ENCODE peak calls at places on chromosome 10, in eight cellular contexts. J is HCT116, W is K562, O is SK-N-SH, I is HepG2, C is A549, A is GM23338, K is GM12878. L is an unnamed sample.

GRCh38 chr10:82925547-82925946 is 1050.6 kb downstream of the NRG3 start:
- DNase-seq in J (no peak), W (no peak), O (no peak), I (no peak), C (no peak), A (no peak), K (no peak), L (no peak)

GRCh38 chr10:4825868-4826787 is at the start of gene AKR1E2:
- DNase-seq in J (peak; percentile 83), W (peak; percentile 87), O (peak; percentile 95), I (no peak), C (peak; percentile 98), A (peak; percentile 90), K (no peak), L (no peak)

GRCh38 chr10:49353895-49354566 is 41.9 kb downstream of the DRGX start:
- DNase-seq in J (no peak), W (no peak), O (no peak), I (no peak), C (no peak), A (no peak), K (no peak), L (no peak)

GRCh38 chr10:3783313-3783689 is 1.7 kb downstream of the KLF6 start:
- DNase-seq in J (no peak), W (no peak), O (peak; percentile 73), I (no peak), C (no peak), A (peak; percentile 69), K (peak; percentile 60), L (no peak)

GRCh38 chr10:51023611-51024010 is 50.7 kb upstream of the PRKG1 start:
- DNase-seq in J (no peak), W (no peak), O (no peak), I (no peak), C (no peak), A (no peak), K (no peak), L (no peak)

GRCh38 chr10:89392974-89393373 is 551 bp downstream of the IFIT1 start:
- DNase-seq in J (no peak), W (no peak), O (no peak), I (no peak), C (no peak), A (no peak), K (no peak), L (no peak)

GRCh38 chr10:30882281-30882680 is 149.4 kb downstream of the ZNF438 start:
- DNase-seq in J (no peak), W (no peak), O (no peak), I (no peak), C (no peak), A (no peak), K (no peak), L (no peak)

GRCh38 chr10:114334301-114334700 is 70.0 kb downstream of the AFAP1L2 start:
- DNase-seq in J (no peak), W (no peak), O (no peak), I (no peak), C (no peak), A (peak; percentile 12), K (no peak), L (no peak)

GRCh38 chr10:31368724-31369123 is 49.7 kb downstream of the ZEB1 start:
- DNase-seq in J (no peak), W (no peak), O (no peak), I (no peak), C (no peak), A (no peak), K (no peak), L (no peak)

GRCh38 chr10:2978111-2978510 is 89.2 kb upstream of the PFKP start:
- DNase-seq in J (peak; percentile 55), W (no peak), O (peak; percentile 64), I (peak; percentile 56), C (peak; percentile 62), A (peak; percentile 77), K (peak; percentile 32), L (peak; percentile 64)

GRCh38 chr10:91759581-91759986 is 38.6 kb upstream of the TNKS2 start:
- DNase-seq in J (no peak), W (no peak), O (no peak), I (no peak), C (no peak), A (no peak), K (no peak), L (no peak)

GRCh38 chr10:30782543-30783461 is 153.2 kb upstream of the LYZL2 start:
- DNase-seq in J (no peak), W (no peak), O (no peak), I (no peak), C (no peak), A (no peak), K (peak; percentile 35), L (no peak)

GRCh38 chr10:1546431-1547110 is 190.8 kb downstream of the ADARB2 start:
- DNase-seq in J (no peak), W (no peak), O (no peak), I (no peak), C (no peak), A (no peak), K (no peak), L (no peak)

GRCh38 chr10:92800122-92800521 is 48.2 kb upstream of the EXOC6 start:
- DNase-seq in J (no peak), W (no peak), O (no peak), I (no peak), C (no peak), A (no peak), K (no peak), L (no peak)

GRCh38 chr10:125084191-125085186 is 75.9 kb downstream of the CTBP2 start:
- DNase-seq in J (peak; percentile 85), W (no peak), O (peak; percentile 39), I (peak; percentile 12), C (peak; percentile 99), A (peak; percentile 68), K (no peak), L (peak; percentile 86)

DNA sequence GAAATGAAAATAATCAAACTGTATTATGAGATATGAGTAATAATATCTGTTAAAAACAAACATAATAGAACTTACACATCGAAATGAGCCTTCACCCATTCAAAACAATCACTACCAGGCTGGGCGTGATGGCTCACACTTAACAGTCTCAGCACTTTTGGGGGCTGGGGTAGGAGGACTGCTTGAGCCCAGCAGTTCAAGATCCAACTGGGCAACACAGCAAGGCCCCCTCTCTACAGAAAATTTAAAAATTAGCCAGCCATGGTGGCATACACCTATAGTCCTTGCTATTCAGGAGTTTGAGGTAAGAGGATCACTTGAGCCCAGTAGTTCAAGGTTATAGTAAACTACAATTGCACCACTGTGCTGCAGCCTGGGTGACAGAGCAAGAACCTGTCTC is 75.8 kb downstream of the NT5C2 start:
- DNase-seq in J (no peak), W (no peak), O (no peak), I (no peak), C (no peak), A (no peak), K (no peak), L (no peak)
- TF ChIP-seq REST in J (no peak), W (no peak), O (no peak), I (no peak), C (no peak), A (no peak), K (no peak), L (no peak)

DNA sequence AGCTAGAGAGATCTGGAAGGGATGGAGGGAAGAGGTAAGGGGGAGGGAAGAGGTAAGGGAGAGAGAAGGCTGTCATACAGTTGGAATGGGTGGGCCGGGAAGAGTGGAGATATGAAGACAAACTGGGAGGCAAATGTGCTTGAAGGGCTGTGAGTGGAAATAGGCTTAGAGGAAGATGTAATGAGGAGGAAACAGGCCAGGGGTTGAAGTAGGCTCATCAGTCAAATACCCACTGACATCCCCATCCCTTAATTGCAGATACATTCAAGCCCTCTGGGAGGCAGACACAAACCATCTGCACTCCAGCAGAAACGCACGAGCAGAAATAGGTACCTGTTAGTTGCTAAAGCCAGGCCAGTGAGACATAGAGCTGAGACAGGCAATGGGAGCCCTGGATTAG is 2.1 kb downstream of the SYNPO2L start:
- DNase-seq in J (no peak), W (peak; percentile 17), O (no peak), I (peak; percentile 61), C (peak; percentile 40), A (peak; percentile 40), K (no peak), L (peak; percentile 18)
- TF ChIP-seq CTCF in J (peak; percentile 26), W (peak; percentile 82), O (peak; percentile 28), I (peak; percentile 75), C (peak; percentile 26), A (peak; percentile 15), K (peak; percentile 62), L (no peak)

DNA sequence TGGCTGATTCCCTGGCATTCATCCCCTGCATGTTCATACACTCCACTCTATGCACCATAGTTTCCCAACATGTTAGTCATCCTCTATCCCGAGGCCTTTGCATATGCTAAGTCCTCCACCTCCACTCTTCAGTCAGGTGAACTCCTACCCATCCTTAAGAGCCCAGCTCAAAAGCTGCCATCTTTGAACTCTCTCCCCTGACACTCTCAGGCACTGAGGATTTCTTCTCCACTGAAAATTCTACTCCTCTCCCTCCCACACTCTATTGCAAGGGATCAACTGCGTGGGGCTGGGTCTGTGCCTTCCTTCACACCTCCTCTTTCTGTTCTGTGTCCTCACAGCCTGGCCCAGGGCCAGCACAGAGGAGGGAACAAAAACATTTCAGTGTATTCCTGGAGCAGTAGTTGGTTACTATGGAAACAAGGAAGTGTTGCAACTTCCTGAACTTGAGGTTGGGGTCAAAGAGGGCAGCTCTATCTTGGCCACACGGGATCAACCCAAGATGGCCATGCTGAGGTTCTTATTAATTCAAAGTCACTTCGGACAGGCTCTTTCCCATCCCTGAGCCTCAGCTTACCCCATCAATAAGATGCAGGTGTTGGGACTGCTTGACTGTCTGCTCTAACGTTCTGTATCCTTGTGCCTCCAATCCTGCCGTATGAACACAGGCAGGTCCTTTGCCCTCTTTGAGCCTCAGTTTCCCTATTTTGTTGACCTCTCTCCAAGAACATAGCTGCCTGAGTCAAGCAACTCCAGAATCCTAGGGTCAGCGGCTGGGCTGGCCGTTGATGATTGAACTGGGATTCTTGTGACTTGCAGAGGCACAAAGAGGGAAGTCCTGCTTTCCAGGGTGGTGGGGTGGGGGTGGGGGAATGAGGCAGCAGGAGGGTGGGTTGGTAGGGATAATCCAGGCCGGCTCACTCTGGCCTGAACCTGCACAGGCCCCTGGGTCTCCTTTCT is 15.5 kb downstream of the ZMIZ1 start:
- DNase-seq in J (no peak), W (peak; percentile 74), O (peak; percentile 59), I (peak; percentile 93), C (peak; percentile 82), A (peak; percentile 68), K (no peak), L (no peak)
- H3K4me1 ChIP-seq in J (peaks cover 54% of the 10 kb centered on the region), W (peaks cover 73% of the 10 kb centered on the region), O (peaks cover 48% of the 10 kb centered on the region), I (peaks cover 100% of the 10 kb centered on the region), C (peaks cover 99% of the 10 kb centered on the region), A (peaks cover 13% of the 10 kb centered on the region), K (peaks cover 22% of the 10 kb centered on the region), L (peaks cover 100% of the 10 kb centered on the region)

GRCh38 chr10:126975221-126975620 is 70.0 kb downstream of the DOCK1 start:
- DNase-seq in J (no peak), W (no peak), O (no peak), I (no peak), C (no peak), A (no peak), K (no peak), L (no peak)

GRCh38 chr10:126966938-126967337 is 61.7 kb downstream of the DOCK1 start:
- DNase-seq in J (no peak), W (no peak), O (no peak), I (no peak), C (no peak), A (no peak), K (no peak), L (no peak)

GRCh38 chr10:126969310-126969709 is 64.1 kb downstream of the DOCK1 start:
- DNase-seq in J (peak; percentile 8), W (no peak), O (no peak), I (no peak), C (peak; percentile 16), A (peak; percentile 62), K (no peak), L (no peak)

GRCh38 chr10:126977216-126977615 is 72.0 kb downstream of the DOCK1 start:
- DNase-seq in J (no peak), W (no peak), O (no peak), I (no peak), C (no peak), A (no peak), K (no peak), L (no peak)

GRCh38 chr10:126972622-126973414 is 67.6 kb downstream of the DOCK1 start:
- DNase-seq in J (no peak), W (no peak), O (no peak), I (peak; percentile 90), C (peak; percentile 58), A (no peak), K (no peak), L (no peak)
- TF ChIP-seq REST in J (no peak), W (no peak), O (no peak), I (no peak), C (no peak), A (no peak), K (no peak), L (no peak)

L was measured in Panc1.